ENCODE peak calls at places on chromosomes 12 and 14, in five cellular contexts. E, P, O, X and L are unnamed samples.
A peak's percentile ranks its signal among the peaks of the same experiment; 100 is the strongest.

GRCh38 chr14:77761205-77761931 is 412 bp upstream of the SNW1 start:
- DNase-seq in P (no peak), O (peak; percentile 79), X (peak; percentile 50), E (peak; percentile 92), L (peak; percentile 97)

GRCh38 chr14:104293231-104293841 is 154.9 kb downstream of the KIF26A start:
- DNase-seq in O (no peak), E (no peak), X (no peak), P (no peak), L (no peak)

GRCh38 chr12:25054076-25054782 is 105.3 kb upstream of the BCAT1 start:
- DNase-seq in O (no peak), E (peak; percentile 23), X (no peak), P (no peak), L (peak; percentile 35)

GRCh38 chr12:1796515-1797010 is 23.8 kb upstream of the LRTM2 start:
- DNase-seq in E (no peak), X (no peak), P (no peak), O (peak; percentile 66), L (peak; percentile 19)

GRCh38 chr14:89617471-89618291 is 200.6 kb upstream of the FOXN3 start:
- DNase-seq in X (no peak), P (no peak), E (peak; percentile 73), O (peak; percentile 76), L (peak; percentile 66)

GRCh38 chr12:113002676-113003075 is 24.4 kb downstream of the OAS2 start:
- DNase-seq in E (no peak), O (no peak), P (no peak), X (no peak), L (no peak)

GRCh38 chr12:3455312-3455711 is 35.7 kb upstream of the PRMT8 start:
- DNase-seq in X (no peak), P (no peak), O (no peak), E (no peak), L (no peak)

GRCh38 chr14:66284346-66284745 is 201.8 kb upstream of the CCDC196 start:
- DNase-seq in O (peak; percentile 27), P (peak; percentile 19), E (peak; percentile 46), X (no peak), L (no peak)

GRCh38 chr12:104462931-104463339 is 6.2 kb downstream of the CHST11 start:
- DNase-seq in P (no peak), E (no peak), X (no peak), O (no peak), L (peak; percentile 43)

GRCh38 chr12:47394070-47394469 is 311.8 kb downstream of the RPAP3 start:
- DNase-seq in E (peak; percentile 49), X (no peak), O (no peak), P (no peak), L (peak; percentile 41)

GRCh38 chr12:69150796-69151127 is 88.6 kb upstream of the CPSF6 start:
- DNase-seq in E (no peak), P (no peak), X (no peak), O (no peak), L (no peak)

GRCh38 chr14:20494935-20495766 is 10.2 kb upstream of the RNASE10 start:
- DNase-seq in P (no peak), O (peak; percentile 65), X (no peak), E (peak; percentile 6), L (peak; percentile 51)

GRCh38 chr12:126219654-126220279 is 1154.5 kb downstream of the AACS start:
- DNase-seq in P (no peak), X (no peak), E (peak; percentile 21), O (no peak), L (no peak)

GRCh38 chr14:69657961-69658360 is 46.6 kb downstream of the SUSD6 start:
- DNase-seq in O (peak; percentile 73), X (peak; percentile 74), E (peak; percentile 78), P (no peak), L (peak; percentile 59)

GRCh38 chr12:25434493-25434892 is 118.6 kb downstream of the LMNTD1 start:
- DNase-seq in P (no peak), X (no peak), E (no peak), O (no peak), L (no peak)

GRCh38 chr12:3473844-3474243 is 17.2 kb upstream of the PRMT8 start:
- DNase-seq in P (no peak), O (no peak), E (no peak), X (no peak), L (no peak)

GRCh38 chr12:83210933-83211332 is 524.2 kb downstream of the TMTC2 start:
- DNase-seq in O (no peak), X (no peak), E (no peak), P (no peak), L (no peak)

GRCh38 chr12:101963703-101964102 is 86.3 kb downstream of the DRAM1 start:
- DNase-seq in P (no peak), O (no peak), X (no peak), E (no peak), L (peak; percentile 12)

GRCh38 chr12:112792743-112793142 is 1.2 kb downstream of the RPH3A start:
- DNase-seq in P (no peak), E (no peak), X (no peak), O (no peak), L (no peak)

GRCh38 chr12:75735853-75736252 is 224.4 kb upstream of the KRR1 start:
- DNase-seq in O (peak; percentile 42), X (no peak), E (peak; percentile 36), P (no peak), L (no peak)

GRCh38 chr12:65637774-65638173 is 186.5 kb upstream of the HMGA2 start:
- DNase-seq in X (no peak), O (peak; percentile 67), P (peak; percentile 37), E (peak; percentile 56), L (peak; percentile 77)

GRCh38 chr14:49461529-49462401 is 124.4 kb downstream of the RPS29 start:
- DNase-seq in O (peak; percentile 84), E (peak; percentile 71), P (peak; percentile 33), X (peak; percentile 76), L (peak; percentile 89)

GRCh38 chr12:117084405-117085317 is 14.6 kb downstream of the TESC start:
- DNase-seq in E (no peak), O (no peak), X (no peak), P (no peak), L (no peak)

GRCh38 chr14:91380610-91381371 is 36.8 kb downstream of the CCDC88C start:
- DNase-seq in E (peak; percentile 58), O (no peak), X (no peak), P (no peak), L (peak; percentile 82)

GRCh38 chr12:14272954-14273910 is 92.2 kb upstream of the ATF7IP start:
- DNase-seq in X (no peak), O (no peak), E (peak; percentile 46), P (no peak), L (no peak)

GRCh38 chr12:123115409-123116111 is 35.3 kb downstream of the PITPNM2 start:
- DNase-seq in E (peak; percentile 97), X (no peak), P (peak; percentile 81), O (peak; percentile 92), L (peak; percentile 97)

GRCh38 chr12:69738351-69739286 is at the start of gene RAB3IP:
- DNase-seq in E (peak; percentile 69), P (no peak), O (peak; percentile 72), X (peak; percentile 95), L (peak; percentile 83)

GRCh38 chr12:117936722-117937484 is 31.9 kb downstream of the KSR2 start:
- DNase-seq in X (no peak), O (no peak), P (no peak), E (no peak), L (no peak)

GRCh38 chr14:101558739-101559240 is 2.5 kb upstream of the DIO3 start:
- DNase-seq in P (no peak), O (no peak), E (no peak), X (no peak), L (no peak)

GRCh38 chr14:101561145-101561896 is at the start of gene DIO3:
- DNase-seq in P (no peak), O (peak; percentile 13), X (peak; percentile 64), E (peak; percentile 44), L (no peak)

GRCh38 chr14:101559250-101559623 is 2.1 kb upstream of the DIO3 start:
- DNase-seq in X (no peak), O (no peak), P (no peak), E (no peak), L (no peak)

GRCh38 chr14:101560534-101561113 is 671 bp upstream of the DIO3 start:
- DNase-seq in E (no peak), P (no peak), O (no peak), X (no peak), L (no peak)

DNA sequence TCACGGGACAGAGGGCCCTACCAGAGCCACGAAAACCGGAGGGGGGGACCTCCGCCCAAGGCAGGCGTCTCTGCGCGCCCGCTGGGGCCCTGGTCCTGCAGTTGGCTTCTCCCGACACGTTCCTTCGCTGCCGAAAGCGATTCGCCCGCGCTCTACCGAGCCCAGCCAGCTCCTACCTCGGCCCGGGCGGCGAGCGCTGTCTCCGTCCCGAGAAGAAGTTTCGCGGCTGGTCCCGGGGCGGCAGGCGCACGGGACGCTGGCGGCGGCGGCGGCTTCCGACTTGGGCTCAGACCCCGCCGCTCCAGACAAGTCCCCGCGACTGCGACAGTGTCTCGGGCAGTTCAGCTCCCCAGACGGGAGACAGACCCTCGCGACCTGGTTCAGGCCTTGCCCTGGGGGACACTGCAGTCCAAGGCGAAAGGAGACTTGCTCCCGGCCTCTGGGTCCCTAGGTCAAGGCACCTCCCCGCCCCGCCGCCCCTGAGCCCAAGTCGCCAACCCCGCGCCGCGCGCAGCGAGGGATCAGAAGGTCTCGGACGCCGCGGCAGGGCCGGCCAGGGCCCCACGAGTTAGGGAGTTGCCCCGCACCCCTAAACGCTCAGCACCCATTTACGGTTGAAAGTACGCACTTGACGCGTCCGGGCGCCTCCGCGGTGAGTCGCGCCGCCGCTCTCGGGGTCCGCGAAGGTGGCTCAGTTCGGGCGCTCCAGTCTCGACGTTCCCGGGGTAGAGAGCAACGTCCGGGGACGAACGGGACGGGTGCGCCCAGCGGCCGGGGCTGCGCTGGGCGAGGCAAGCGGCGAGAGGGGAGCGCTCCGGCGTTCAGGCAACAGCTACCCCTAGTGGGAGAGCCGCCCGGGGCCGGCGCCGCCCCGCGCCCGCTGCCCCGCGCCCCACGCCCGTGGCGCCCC is 1.4 kb upstream of the DIO3 start:
- DNase-seq in P (no peak), X (peak; percentile 59), E (peak; percentile 35), O (peak; percentile 33), L (peak; percentile 23)
- H3K4me3 ChIP-seq in P (no peak overlapping the region), X (peak overlapping the region; percentile 45), E (peak overlapping the region; percentile 33), O (no peak overlapping the region), L (no peak overlapping the region)

GRCh38 chr12:129208566-129208965 is 355.3 kb downstream of the GLT1D1 start:
- DNase-seq in E (peak; percentile 17), P (no peak), X (no peak), O (no peak), L (no peak)
- H3K4me3 ChIP-seq in E (no peak overlapping the region), P (no peak overlapping the region), X (no peak overlapping the region), O (no peak overlapping the region), L (no peak overlapping the region)

DNA sequence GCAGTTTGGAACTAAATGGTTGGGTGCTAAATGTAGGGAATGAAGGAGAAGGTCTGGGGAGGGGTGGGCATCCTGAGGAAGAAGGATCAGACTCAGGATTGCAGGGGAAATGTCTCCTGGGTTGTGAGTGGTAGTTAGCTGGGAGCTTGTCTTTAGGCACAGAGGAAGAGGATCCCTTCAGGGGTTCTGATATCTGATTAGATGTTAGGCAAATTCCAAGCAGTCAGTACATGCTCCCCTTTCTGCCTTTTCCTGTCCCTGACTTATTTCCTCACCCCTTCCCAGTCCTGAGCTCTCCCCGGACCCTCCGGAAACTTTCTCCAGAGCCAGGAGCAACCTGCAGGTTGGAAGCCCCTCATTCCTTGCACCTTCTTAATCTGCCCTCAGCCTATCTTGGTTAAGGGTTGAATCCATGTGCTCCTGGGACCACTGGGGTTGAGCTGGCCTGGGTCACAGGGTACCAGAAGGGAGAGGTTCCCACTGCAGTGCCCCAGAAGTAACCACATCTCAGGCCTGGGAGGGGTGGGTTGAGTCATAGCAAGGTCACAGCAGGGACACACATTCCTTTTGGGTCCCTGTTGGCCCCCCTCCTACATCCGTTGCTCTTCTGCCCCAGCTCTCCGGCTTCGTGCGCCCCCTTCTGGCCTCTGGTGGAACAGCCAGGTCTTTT is 1.6 kb downstream of the IGFBP6 start:
- DNase-seq in X (peak; percentile 90), O (peak; percentile 97), E (peak; percentile 96), P (peak; percentile 88), L (peak; percentile 98)
- H3K4me3 ChIP-seq in X (no peak overlapping the region), O (peak overlapping the region; percentile 85), E (peak overlapping the region; percentile 77), P (peak overlapping the region; percentile 73), L (peak overlapping the region; percentile 71)

GRCh38 chr12:109777544-109777943 is 55.7 kb downstream of the TRPV4 start:
- DNase-seq in O (peak; percentile 40), P (no peak), X (peak; percentile 43), E (peak; percentile 28), L (peak; percentile 16)
- H3K4me3 ChIP-seq in O (no peak overlapping the region), P (no peak overlapping the region), X (no peak overlapping the region), E (no peak overlapping the region), L (no peak overlapping the region)